ENCODE peak calls at places on chromosome 20, in seven cellular contexts. I is GM13977, Q is right atrium auricular region, C is fibroblast of the aortic adventitia, G is lower leg skin, E is breast epithelium, K is mucosa of descending colon. S is an unnamed sample.

GRCh38 chr20:51584116-51584515 is 41.6 kb upstream of the NFATC2 start:
- DNase-seq in I (no peak), Q (no peak), C (no peak), G (no peak), E (no peak), K (no peak), S (no peak)

GRCh38 chr20:62469352-62469751 is 6.4 kb downstream of the GATA5 start:
- DNase-seq in I (no peak), Q (no peak), C (no peak), G (no peak), E (no peak), K (no peak), S (no peak)

GRCh38 chr20:37503256-37503927 is 17.7 kb upstream of the NNAT start:
- DNase-seq in I (no peak), Q (no peak), C (no peak), G (no peak), E (no peak), K (no peak), S (no peak)

GRCh38 chr20:47319517-47320252 is 36.8 kb downstream of the ZMYND8 start:
- DNase-seq in I (no peak), Q (peak), C (peak), G (peak), E (peak), K (peak), S (peak)

GRCh38 chr20:24964518-24964838 is 15.4 kb downstream of the CST7 start:
- DNase-seq in I (no peak), Q (no peak), C (no peak), G (no peak), E (no peak), K (no peak), S (no peak)

GRCh38 chr20:25389858-25390537 is 637 bp downstream of the ABHD12 start:
- DNase-seq in I (peak), Q (no peak), C (no peak), G (peak), E (no peak), K (peak), S (peak)

GRCh38 chr20:38302721-38303120 is 1.2 kb upstream of the BPI start:
- DNase-seq in I (no peak), Q (no peak), C (no peak), G (no peak), E (no peak), K (no peak), S (no peak)

GRCh38 chr20:5835870-5836269 is 85.7 kb downstream of the SHLD1 start:
- DNase-seq in I (no peak), Q (no peak), C (peak), G (no peak), E (no peak), K (no peak), S (no peak)

GRCh38 chr20:1933465-1933870 is 38.3 kb downstream of the SIRPA start:
- DNase-seq in I (no peak), Q (peak), C (peak), G (peak), E (no peak), K (no peak), S (no peak)

GRCh38 chr20:24503352-24503931 is 34.0 kb downstream of the SYNDIG1 start:
- DNase-seq in I (no peak), Q (peak), C (peak), G (no peak), E (no peak), K (no peak), S (no peak)

DNA sequence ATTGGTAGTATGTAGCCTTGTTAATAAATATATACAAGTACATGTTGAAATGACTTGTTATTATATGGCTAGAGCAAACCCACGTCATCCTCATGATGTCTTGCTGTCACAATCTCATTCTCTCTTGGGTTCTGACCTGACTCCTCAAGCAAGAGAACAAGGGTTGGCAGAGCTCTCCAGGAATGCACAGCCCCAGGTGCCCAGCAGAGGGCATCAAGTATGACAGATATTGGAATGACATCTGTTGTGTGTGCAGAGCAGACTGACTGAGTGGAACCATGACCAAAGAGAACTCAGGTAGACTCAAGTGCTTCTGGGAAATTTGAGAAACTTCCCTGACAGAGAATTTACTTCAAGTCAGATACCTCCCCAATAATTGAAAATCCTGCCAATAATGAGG is 90.6 kb downstream of the PAX1 start:
- DNase-seq in I (no peak), Q (no peak), C (no peak), G (no peak), E (no peak), K (no peak), S (no peak)
- TF ChIP-seq CTCF in I (peak), Q (no peak), C (no peak), G (no peak), E (no peak), K (no peak), S (peak)

GRCh38 chr20:10492844-10493243 is 57.7 kb downstream of the SLX4IP start:
- DNase-seq in I (no peak), Q (no peak), C (no peak), G (no peak), E (no peak), K (no peak), S (no peak)
- TF ChIP-seq CTCF in I (no peak), Q (no peak), C (no peak), G (no peak), E (no peak), K (no peak), S (no peak)

GRCh38 chr20:15842872-15843271 is 730.4 kb downstream of the KIF16B start:
- DNase-seq in I (no peak), Q (no peak), C (no peak), G (no peak), E (no peak), K (no peak), S (no peak)
- TF ChIP-seq CTCF in I (peak), Q (no peak), C (no peak), G (no peak), E (no peak), K (no peak), S (no peak)

DNA sequence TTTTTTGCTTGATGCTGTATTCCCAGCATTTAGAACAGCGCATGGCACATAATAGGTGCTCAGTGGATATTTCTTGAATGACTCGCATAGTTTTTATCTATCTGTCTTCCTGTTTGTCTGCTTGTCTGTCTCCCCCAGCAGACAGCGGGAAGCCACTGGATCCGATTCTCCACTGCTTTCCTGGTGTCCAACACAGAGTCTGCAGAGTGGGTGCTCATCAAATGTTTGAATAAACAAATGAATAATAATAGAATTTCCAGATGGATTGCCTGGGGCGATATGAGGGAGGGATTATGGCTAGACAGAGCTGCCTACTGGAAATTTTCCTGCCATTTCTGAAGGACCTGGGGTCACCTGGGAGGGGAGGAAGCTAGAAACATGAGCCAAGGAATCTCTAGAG is 18.9 kb downstream of the CDH22 start:
- DNase-seq in I (no peak), Q (no peak), C (no peak), G (no peak), E (no peak), K (no peak), S (no peak)
- TF ChIP-seq CTCF in I (no peak), Q (no peak), C (no peak), G (no peak), E (no peak), K (no peak), S (no peak)

GRCh38 chr20:20160513-20160912 is 108.2 kb downstream of the CFAP61 start:
- DNase-seq in I (no peak), Q (no peak), C (no peak), G (no peak), E (no peak), K (no peak), S (no peak)
- TF ChIP-seq CTCF in I (no peak), Q (no peak), C (no peak), G (no peak), E (no peak), K (no peak), S (no peak)

GRCh38 chr20:39967806-39968205 is 721.2 kb downstream of the MAFB start:
- DNase-seq in I (no peak), Q (no peak), C (no peak), G (no peak), E (no peak), K (no peak), S (no peak)

GRCh38 chr20:39968495-39968894 is 720.5 kb downstream of the MAFB start:
- DNase-seq in I (no peak), Q (no peak), C (no peak), G (no peak), E (no peak), K (no peak), S (no peak)
- TF ChIP-seq CTCF in I (no peak), Q (no peak), C (no peak), G (no peak), E (no peak), K (no peak), S (no peak)